ENCODE peak calls at places on chromosomes 3 and 15, in seven cellular contexts. A is HFFc6, V is HuH-7.5, W is NCI-H526, T is IMR-90, K is T-helper 2 cell, J is amniotic epithelial cell. B is an unnamed sample.

GRCh38 chr3:16978234-16978920 is 93.6 kb downstream of the PLCL2 start:
- DNase-seq in V (no peak), T (peak), K (no peak), W (no peak), A (peak), J (no peak), B (no peak)

GRCh38 chr15:69583627-69584026 is 131.0 kb downstream of the RPLP1 start:
- DNase-seq in K (no peak), A (no peak), T (no peak), V (no peak), W (no peak), J (no peak), B (no peak)

GRCh38 chr3:37751967-37752660 is 109.6 kb upstream of the CTDSPL start:
- DNase-seq in T (no peak), W (no peak), J (no peak), K (no peak), V (no peak), A (no peak), B (no peak)

GRCh38 chr3:59367150-59367549 is 317.3 kb upstream of the CFAP20DC start:
- DNase-seq in W (peak), K (no peak), J (peak), T (peak), A (no peak), V (no peak), B (peak)

GRCh38 chr15:72306211-72306785 is 13.7 kb downstream of the CELF6 start:
- DNase-seq in T (peak), K (peak), W (peak), J (peak), A (peak), V (no peak), B (peak)

GRCh38 chr3:5787863-5788488 is 600.5 kb downstream of the EDEM1 start:
- DNase-seq in A (no peak), V (no peak), T (no peak), K (no peak), J (no peak), W (peak), B (no peak)

GRCh38 chr15:70258369-70259029 is 160.8 kb upstream of the TLE3 start:
- DNase-seq in J (no peak), T (no peak), W (no peak), K (peak), A (no peak), V (no peak), B (no peak)

GRCh38 chr3:169931747-169932520 is 20.6 kb downstream of the SAMD7 start:
- DNase-seq in K (no peak), A (no peak), V (no peak), W (no peak), T (no peak), J (no peak), B (no peak)

GRCh38 chr3:56839784-56840724 is 38.3 kb upstream of the ARHGEF3 start:
- DNase-seq in K (no peak), T (peak), A (peak), V (no peak), W (no peak), J (peak), B (peak)

GRCh38 chr15:62641782-62642181 is 400.8 kb upstream of the TPM1 start:
- DNase-seq in A (no peak), T (no peak), K (no peak), V (no peak), J (no peak), W (no peak), B (no peak)

GRCh38 chr3:42402394-42403100 is 7.9 kb downstream of the LYZL4 start:
- DNase-seq in V (no peak), W (no peak), K (no peak), A (no peak), T (no peak), J (no peak), B (no peak)

GRCh38 chr15:94236638-94237037 is 5.3 kb downstream of the MCTP2 start:
- DNase-seq in T (no peak), V (no peak), J (peak), W (no peak), A (no peak), K (no peak), B (peak)

GRCh38 chr15:68506071-68506470 is 72.7 kb upstream of the CORO2B start:
- DNase-seq in V (no peak), W (no peak), T (no peak), A (no peak), J (no peak), K (no peak), B (no peak)

GRCh38 chr15:50241684-50242450 is 23.7 kb downstream of the HDC start:
- DNase-seq in V (no peak), T (peak), K (no peak), W (no peak), J (peak), A (peak), B (peak)

GRCh38 chr3:6989608-6990291 is 128.8 kb downstream of the GRM7 start:
- DNase-seq in J (no peak), V (no peak), T (no peak), K (no peak), A (no peak), W (no peak), B (no peak)

GRCh38 chr15:80948651-80949292 is 40.8 kb downstream of the MESD start:
- DNase-seq in W (no peak), V (no peak), J (no peak), A (no peak), K (no peak), T (no peak), B (no peak)

GRCh38 chr3:185595520-185595919 is 9.4 kb downstream of the SENP2 start:
- DNase-seq in K (no peak), A (no peak), W (no peak), V (no peak), T (no peak), J (no peak), B (no peak)

GRCh38 chr3:20066848-20067617 is 26.8 kb downstream of the KAT2B start:
- DNase-seq in J (peak), W (no peak), T (no peak), K (no peak), A (peak), V (no peak), B (peak)

GRCh38 chr3:60399861-60400845 is 851.1 kb downstream of the FHIT start:
- DNase-seq in V (no peak), A (no peak), J (no peak), T (peak), W (no peak), K (no peak), B (peak)

GRCh38 chr3:113166719-113167492 is 44.5 kb upstream of the BOC start:
- DNase-seq in T (peak), J (peak), A (peak), W (peak), V (no peak), K (no peak), B (no peak)

GRCh38 chr3:177262396-177262795 is 65.1 kb upstream of the TBL1XR1 start:
- DNase-seq in A (no peak), W (no peak), T (peak), K (no peak), V (peak), J (no peak), B (no peak)

GRCh38 chr15:39227001-39227400 is 353.9 kb upstream of the THBS1 start:
- DNase-seq in K (no peak), T (no peak), A (no peak), V (no peak), J (no peak), W (no peak), B (no peak)